ENCODE peak calls at places on chromosomes 3 and 15, in four cellular contexts. P, R, Q and W are unnamed samples.

GRCh38 chr3:170840291-170840859 is 29.6 kb downstream of the RPL22L1 start:
- DNase-seq in P (no peak), R (no peak), Q (no peak), W (peak)

GRCh38 chr3:60514866-60515265 is 736.4 kb downstream of the FHIT start:
- DNase-seq in P (no peak), R (no peak), Q (peak), W (no peak)

GRCh38 chr3:1195922-1196321 is 103.1 kb downstream of the CNTN6 start:
- DNase-seq in P (no peak), R (no peak), Q (no peak), W (peak)

GRCh38 chr3:142029791-142030190 is 119.6 kb downstream of the TFDP2 start:
- DNase-seq in P (no peak), R (no peak), Q (no peak), W (no peak)

GRCh38 chr15:96325579-96326331 is 4.7 kb upstream of the NR2F2 start:
- DNase-seq in P (no peak), R (no peak), Q (no peak), W (peak)

GRCh38 chr3:122689587-122689986 is 8.9 kb downstream of the PARP14 start:
- DNase-seq in P (no peak), R (no peak), Q (no peak), W (peak)

GRCh38 chr15:89429023-89429422 is 67.4 kb downstream of the RHCG start:
- DNase-seq in P (no peak), R (no peak), Q (no peak), W (no peak)

GRCh38 chr15:84023636-84024035 is 211.9 kb upstream of the GOLGA6L4 start:
- DNase-seq in P (peak), R (no peak), Q (peak), W (peak)

GRCh38 chr15:89332446-89332845 is 2.2 kb downstream of the POLG start:
- DNase-seq in P (peak), R (no peak), Q (no peak), W (peak)

GRCh38 chr3:55630280-55630920 is 143.3 kb upstream of the WNT5A start:
- DNase-seq in P (no peak), R (no peak), Q (no peak), W (no peak)

GRCh38 chr3:136070334-136070733 is 104.8 kb downstream of the PPP2R3A start:
- DNase-seq in P (no peak), R (no peak), Q (peak), W (peak)

GRCh38 chr3:126777366-126777765 is 73.3 kb downstream of the CHCHD6 start:
- DNase-seq in P (peak), R (no peak), Q (no peak), W (peak)

GRCh38 chr3:12041476-12041875 is 37.3 kb downstream of the SYN2 start:
- DNase-seq in P (no peak), R (no peak), Q (no peak), W (no peak)

GRCh38 chr15:67820992-67821783 is 4.1 kb upstream of the SKOR1 start:
- DNase-seq in P (peak), R (no peak), Q (no peak), W (peak)

GRCh38 chr15:68729789-68730201 is 90.9 kb downstream of the ANP32A start:
- DNase-seq in P (no peak), R (no peak), Q (peak), W (peak)

GRCh38 chr15:70947369-70948335 is 55.0 kb downstream of the LRRC49 start:
- DNase-seq in P (no peak), R (no peak), Q (no peak), W (no peak)
- H3K4me3 ChIP-seq in P (no peak), R (no peak), Q (no peak), W (no peak)

GRCh38 chr3:4504340-4505261 is 11.5 kb downstream of the ITPR1 start:
- DNase-seq in P (peak), R (no peak), Q (peak), W (no peak)
- H3K4me3 ChIP-seq in P (no peak), R (peak), Q (peak), W (no peak)

DNA sequence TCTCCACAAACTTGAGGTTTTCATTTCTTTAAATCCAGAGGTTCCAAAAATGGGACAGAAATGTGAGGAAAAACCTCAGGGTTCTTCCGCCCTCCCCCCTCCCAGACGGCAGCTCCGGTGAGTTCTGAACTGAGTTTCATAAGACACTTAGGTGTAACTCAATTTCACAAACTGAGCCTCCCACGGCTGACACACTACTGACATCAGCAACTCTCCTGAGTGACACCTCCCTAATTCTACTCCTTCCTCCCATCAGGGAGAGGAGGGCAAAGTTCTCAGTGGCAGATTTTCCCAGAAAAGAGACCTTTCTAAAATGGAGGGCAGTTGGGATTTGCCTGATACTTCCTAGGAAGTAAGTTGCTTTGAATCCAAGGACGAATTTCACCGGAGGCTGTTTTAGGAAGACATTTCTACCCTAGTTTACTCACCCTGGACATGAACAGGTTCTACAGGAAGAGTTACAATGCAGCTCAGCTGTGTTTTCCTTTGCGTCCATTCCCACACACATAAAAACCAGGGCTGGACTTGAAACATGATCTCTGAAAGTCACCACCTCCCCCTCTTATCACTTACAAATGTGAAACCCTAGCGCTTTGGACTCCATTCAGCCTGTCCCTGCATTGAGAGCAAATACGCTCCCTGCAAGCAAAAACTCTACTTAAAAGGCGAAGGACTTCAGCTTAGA is 78.1 kb upstream of the LMOD3 start:
- DNase-seq in P (peak), R (no peak), Q (peak), W (peak)
- H3K4me3 ChIP-seq in P (peak), R (peak), Q (peak), W (peak)

GRCh38 chr3:111786922-111787321 is 72.1 kb upstream of the PHLDB2 start:
- DNase-seq in P (no peak), R (no peak), Q (no peak), W (no peak)
- H3K4me3 ChIP-seq in P (no peak), R (no peak), Q (no peak), W (no peak)

GRCh38 chr3:69739204-69740102 is at the start of gene MITF:
- DNase-seq in P (peak), R (peak), Q (peak), W (peak)

GRCh38 chr3:69738291-69738690 is 973 bp upstream of the MITF start:
- DNase-seq in P (peak), R (no peak), Q (no peak), W (peak)

GRCh38 chr3:69740103-69741021 is 1.1 kb downstream of the MITF start:
- DNase-seq in P (peak), R (peak), Q (peak), W (no peak)

GRCh38 chr3:69737396-69737795 is 1.9 kb upstream of the MITF start:
- DNase-seq in P (no peak), R (no peak), Q (no peak), W (no peak)

DNA sequence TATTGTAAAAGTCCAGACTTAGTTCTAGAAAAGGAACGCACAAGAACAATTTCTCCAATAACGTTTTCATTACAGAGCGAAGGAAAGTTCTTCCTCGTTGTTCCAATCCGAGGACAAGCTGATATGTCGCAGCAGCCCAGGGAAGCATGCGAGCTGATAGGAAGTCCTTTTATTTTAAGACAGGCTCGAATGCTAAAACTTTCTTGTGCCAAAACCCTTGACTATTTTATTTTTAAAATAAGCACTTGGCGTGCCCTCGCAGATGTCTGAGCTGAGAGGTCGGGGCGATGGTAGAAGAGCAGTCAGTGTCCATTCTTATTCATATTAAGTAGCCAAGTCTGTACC is 433 bp upstream of the MITF start:
- DNase-seq in P (peak), R (no peak), Q (no peak), W (no peak)
- H3K4me3 ChIP-seq in P (peak), R (peak), Q (peak), W (peak)

GRCh38 chr3:172372895-172373294 is 75.4 kb downstream of the GHSR start:
- DNase-seq in P (no peak), R (no peak), Q (no peak), W (no peak)
- H3K4me3 ChIP-seq in P (no peak), R (no peak), Q (no peak), W (no peak)

GRCh38 chr15:74906193-74906449 is 530 bp downstream of the FAM219B start:
- DNase-seq in P (peak), R (peak), Q (no peak), W (no peak)

GRCh38 chr15:74904190-74904805 is 2.4 kb downstream of the FAM219B start:
- DNase-seq in P (no peak), R (no peak), Q (no peak), W (no peak)

GRCh38 chr15:74908635-74909034 is 2.0 kb upstream of the FAM219B start:
- DNase-seq in P (no peak), R (no peak), Q (no peak), W (no peak)

GRCh38 chr15:74906450-74907276 is at the start of gene FAM219B:
- DNase-seq in P (peak), R (peak), Q (peak), W (peak)

DNA sequence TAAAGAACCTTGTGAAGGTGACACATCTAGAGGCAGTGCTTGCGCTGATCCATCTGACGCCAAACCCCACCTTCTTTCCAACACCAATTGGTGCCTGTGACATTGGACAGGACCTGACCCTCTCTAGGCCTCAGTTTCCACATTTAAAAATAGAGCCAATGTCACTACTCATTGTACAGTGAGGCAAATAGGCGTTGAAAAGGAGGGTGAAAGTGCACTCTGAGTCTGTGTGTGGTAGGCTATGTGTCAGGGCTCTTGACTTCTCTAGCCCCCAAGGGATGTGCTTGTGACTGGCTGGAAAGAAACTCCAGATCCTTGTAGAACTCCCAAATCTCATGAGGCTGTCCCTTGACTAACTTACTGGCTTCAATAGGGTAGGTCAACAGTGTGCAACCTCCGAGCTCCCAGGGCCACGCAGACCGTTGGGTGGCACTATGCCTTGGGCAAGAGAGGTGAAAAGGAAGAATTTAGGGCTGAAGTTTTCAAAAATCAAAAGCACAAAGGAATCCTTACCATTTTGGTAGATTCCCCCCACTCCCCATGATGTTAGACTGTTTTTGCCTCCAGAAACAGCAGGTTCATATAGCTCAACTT is 723 bp upstream of the FAM219B start:
- DNase-seq in P (peak), R (no peak), Q (no peak), W (no peak)
- H3K4me3 ChIP-seq in P (peak), R (peak), Q (peak), W (peak)

DNA sequence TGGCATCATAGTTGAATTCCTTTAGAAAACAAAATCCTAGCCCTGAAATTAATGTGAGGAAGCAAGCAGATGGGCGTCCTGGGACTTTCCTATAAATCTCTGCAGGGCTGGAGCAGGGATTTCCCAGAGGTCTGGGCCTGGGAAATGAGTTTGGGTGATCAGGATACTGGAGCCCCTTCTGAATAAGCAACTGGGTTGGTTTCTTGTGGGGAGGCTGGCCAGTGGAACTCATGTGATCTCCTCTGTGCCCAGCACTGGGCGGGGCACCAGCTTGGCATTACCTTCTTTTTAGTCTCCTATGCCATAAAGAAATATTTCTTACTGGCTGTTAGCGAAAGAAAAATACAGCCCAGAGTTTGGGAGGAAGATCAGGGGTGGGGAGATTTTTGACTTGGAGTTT is 1.7 kb downstream of the THSD4 start:
- DNase-seq in P (no peak), R (no peak), Q (no peak), W (no peak)
- H3K4me3 ChIP-seq in P (no peak), R (peak), Q (no peak), W (no peak)

GRCh38 chr3:189630667-189631372 is 369 bp upstream of the TP63 start:
- DNase-seq in P (no peak), R (no peak), Q (no peak), W (peak)

GRCh38 chr3:189629803-189630455 is 1.3 kb upstream of the TP63 start:
- DNase-seq in P (no peak), R (peak), Q (no peak), W (peak)

GRCh38 chr3:189631409-189631808 is 220 bp downstream of the TP63 start:
- DNase-seq in P (no peak), R (no peak), Q (no peak), W (no peak)

GRCh38 chr3:189632238-189632637 is 1.0 kb downstream of the TP63 start:
- DNase-seq in P (no peak), R (no peak), Q (no peak), W (no peak)

GRCh38 chr3:189631373-189631408 is at the start of gene TP63:
- DNase-seq in P (no peak), R (no peak), Q (no peak), W (no peak)
- H3K4me3 ChIP-seq in P (no peak), R (peak), Q (no peak), W (no peak)

DNA sequence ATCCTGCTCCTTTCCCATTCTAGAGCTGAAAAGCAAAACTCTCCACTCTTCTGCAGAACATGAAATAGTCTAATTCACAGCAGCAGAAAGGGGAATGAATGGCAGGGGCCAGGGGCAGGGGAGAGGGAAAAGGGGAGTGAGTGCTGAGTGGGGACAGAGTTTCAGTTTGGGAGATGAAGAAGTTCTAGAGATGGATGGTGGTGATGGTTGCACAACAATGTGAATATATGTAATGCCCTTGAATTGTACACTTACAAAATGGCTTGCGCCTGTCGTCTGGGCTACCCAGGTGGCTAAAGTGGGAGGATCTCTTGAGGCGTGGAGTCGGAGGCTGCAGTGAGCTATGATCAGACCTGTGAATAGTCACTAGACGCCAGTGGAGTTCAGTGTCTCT is 78.5 kb upstream of the MEF2A start:
- DNase-seq in P (no peak), R (no peak), Q (no peak), W (no peak)
- H3K4me3 ChIP-seq in P (no peak), R (no peak), Q (no peak), W (no peak)